ENCODE peak calls at places on chromosomes 11 and 22, in six cellular contexts. W is progenitor cell of endocrine pancreas, H is left ventricle myocardium inferior, L is PC-9, B is pancreas, A is GM06990. I is an unnamed sample.

GRCh38 chr11:91489989-91490388 is 734.6 kb upstream of the FAT3 start:
- DNase-seq in W (no peak), H (no peak), L (peak; percentile 8), B (no peak), A (no peak), I (no peak)

GRCh38 chr11:134116210-134116609 is 47.3 kb downstream of the JAM3 start:
- DNase-seq in W (no peak), H (no peak), L (no peak), B (no peak), A (no peak), I (no peak)

GRCh38 chr22:36971726-36972125 is 47.5 kb downstream of the TST start:
- DNase-seq in W (no peak), H (no peak), L (no peak), B (no peak), A (no peak), I (no peak)

GRCh38 chr11:65764434-65764833 is 16.3 kb downstream of the AP5B1 start:
- DNase-seq in W (no peak), H (no peak), L (no peak), B (no peak), A (no peak), I (no peak)

GRCh38 chr11:35487532-35488078 is 37.8 kb downstream of the PAMR1 start:
- DNase-seq in W (peak; percentile 23), H (no peak), L (peak; percentile 37), B (peak; percentile 23), A (no peak), I (no peak)

GRCh38 chr11:94536386-94536785 is 7.3 kb upstream of the FUT4 start:
- DNase-seq in W (no peak), H (no peak), L (no peak), B (no peak), A (no peak), I (no peak)

GRCh38 chr22:46175631-46176030 is 25.3 kb downstream of the PPARA start:
- DNase-seq in W (no peak), H (no peak), L (no peak), B (no peak), A (no peak), I (no peak)

GRCh38 chr11:7600205-7600775 is 73.0 kb downstream of the CYB5R2 start:
- DNase-seq in W (no peak), H (no peak), L (peak; percentile 64), B (peak; percentile 61), A (no peak), I (peak; percentile 56)

GRCh38 chr11:134331565-134332188 is at the start of gene GLB1L2:
- DNase-seq in W (peak; percentile 67), H (peak; percentile 70), L (peak; percentile 73), B (peak; percentile 83), A (peak; percentile 74), I (peak; percentile 86)

GRCh38 chr11:119093951-119094815 is 7.5 kb downstream of the DPAGT1 start:
- DNase-seq in W (peak; percentile 33), H (no peak), L (peak; percentile 25), B (peak; percentile 52), A (peak; percentile 68), I (peak; percentile 68)

GRCh38 chr11:1649021-1649420 is 19.4 kb downstream of the KRTAP5-5 start:
- DNase-seq in W (no peak), H (no peak), L (no peak), B (no peak), A (no peak), I (no peak)

GRCh38 chr22:20111689-20112622 is 3.9 kb upstream of the RANBP1 start:
- DNase-seq in W (no peak), H (peak; percentile 13), L (no peak), B (peak; percentile 39), A (no peak), I (peak; percentile 8)

GRCh38 chr22:20110359-20110985 is 5.4 kb upstream of the RANBP1 start:
- DNase-seq in W (no peak), H (peak; percentile 7), L (no peak), B (no peak), A (no peak), I (peak; percentile 43)

GRCh38 chr22:20109411-20110358 is 6.2 kb upstream of the RANBP1 start:
- DNase-seq in W (no peak), H (peak; percentile 13), L (no peak), B (no peak), A (no peak), I (peak; percentile 12)

GRCh38 chr22:20112623-20113511 is 3.0 kb upstream of the RANBP1 start:
- DNase-seq in W (no peak), H (peak; percentile 11), L (no peak), B (no peak), A (no peak), I (peak; percentile 12)

DNA sequence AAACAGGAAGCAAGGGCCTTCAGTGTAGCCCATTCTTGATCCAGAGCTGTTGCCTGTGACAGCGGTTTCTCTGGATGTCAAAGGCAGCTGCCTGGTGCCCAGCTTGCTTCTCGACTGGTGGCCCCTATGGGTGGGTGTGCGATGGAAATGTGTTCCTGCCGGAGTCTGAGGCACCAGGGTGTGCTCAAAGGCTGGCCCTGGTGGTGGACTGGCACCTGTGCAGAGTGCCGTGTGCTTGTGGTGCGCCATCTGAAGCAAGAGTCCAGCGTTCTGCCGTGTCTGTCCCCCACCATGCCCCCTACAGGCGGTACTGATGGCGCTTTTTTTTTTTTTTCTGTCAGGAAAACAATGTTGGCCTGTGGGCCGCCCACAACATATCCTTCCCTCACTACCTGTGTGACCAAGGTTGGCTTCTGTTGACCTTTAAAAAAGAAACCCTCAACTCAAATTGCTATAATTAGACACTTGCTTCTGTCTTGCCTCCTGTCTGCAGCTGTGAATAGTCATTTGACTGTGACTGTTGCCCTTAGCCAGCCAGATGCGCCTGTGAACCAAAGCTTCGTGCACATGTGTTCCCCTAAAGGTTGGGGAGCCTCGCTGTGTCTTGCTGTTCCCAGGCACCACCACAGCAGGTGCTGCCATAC is 4.7 kb upstream of the RANBP1 start:
- DNase-seq in W (no peak), H (peak; percentile 6), L (no peak), B (no peak), A (no peak), I (peak; percentile 48)
- TF ChIP-seq CTCF in W (peak; percentile 52), H (peak; percentile 42), L (no peak), B (no peak), A (peak; percentile 70), I (no peak)

GRCh38 chr11:44658451-44658850 is 68.3 kb upstream of the TSPAN18 start:
- DNase-seq in W (no peak), H (no peak), L (no peak), B (no peak), A (no peak), I (no peak)
- TF ChIP-seq CTCF in W (peak; percentile 32), H (peak; percentile 43), L (peak; percentile 42), B (no peak), A (peak; percentile 35), I (no peak)

DNA sequence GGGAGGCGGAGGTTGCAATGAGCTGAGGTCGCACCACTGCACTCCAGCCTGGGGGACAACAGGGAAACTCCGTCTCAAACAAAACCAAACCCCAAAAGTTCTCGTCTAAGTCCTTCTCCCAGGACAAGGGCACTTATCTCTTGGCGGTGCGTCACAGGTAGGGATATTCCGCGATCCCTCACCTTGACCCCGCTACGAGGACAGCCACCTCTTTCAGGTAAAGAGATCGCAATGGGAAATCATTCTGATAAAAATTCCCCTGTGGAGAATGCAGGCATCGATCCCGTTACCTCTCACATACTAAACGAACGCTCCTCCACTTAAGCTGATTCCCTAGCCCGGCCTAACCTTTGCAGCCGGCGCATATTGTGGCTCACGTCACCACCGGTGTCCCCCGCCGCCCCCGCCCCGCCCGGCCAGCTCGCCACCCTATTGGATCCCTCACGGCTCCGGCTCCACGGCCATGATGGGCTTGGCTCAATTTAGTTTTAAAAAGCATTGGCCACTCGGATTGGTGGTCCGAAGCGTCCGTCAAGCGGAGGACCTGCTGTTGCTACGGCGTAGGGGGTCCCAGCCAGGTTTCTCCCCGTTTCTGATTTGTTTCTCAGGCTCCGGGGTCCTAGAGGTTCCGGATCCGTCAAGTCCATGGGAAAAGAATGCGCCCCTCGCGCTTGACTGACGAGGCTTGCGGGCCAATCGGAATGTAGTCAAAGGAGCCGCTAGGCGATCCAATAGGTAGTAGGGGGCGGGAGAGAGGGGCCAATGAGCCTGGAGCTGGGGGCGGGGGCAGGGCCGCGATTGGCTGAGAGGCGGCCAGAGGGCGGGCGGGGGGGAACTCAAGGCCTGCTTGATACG is 439 bp upstream of the PPP6R3 start:
- DNase-seq in W (peak; percentile 95), H (peak; percentile 97), L (peak; percentile 97), B (peak; percentile 97), A (peak; percentile 95), I (peak; percentile 96)
- TF ChIP-seq CTCF in W (peak; percentile 10), H (no peak), L (no peak), B (no peak), A (no peak), I (no peak)

GRCh38 chr11:96338910-96339703 is 3.9 kb downstream of the MAML2 start:
- DNase-seq in W (no peak), H (peak; percentile 31), L (no peak), B (no peak), A (peak; percentile 71), I (peak; percentile 59)
- TF ChIP-seq CTCF in W (no peak), H (no peak), L (no peak), B (no peak), A (no peak), I (no peak)

GRCh38 chr22:27372364-27372763 is 429.2 kb downstream of the MN1 start:
- DNase-seq in W (no peak), H (no peak), L (no peak), B (no peak), A (no peak), I (no peak)

GRCh38 chr22:27370281-27370680 is 431.3 kb downstream of the MN1 start:
- DNase-seq in W (no peak), H (no peak), L (no peak), B (no peak), A (no peak), I (no peak)

GRCh38 chr22:27377501-27377900 is 424.1 kb downstream of the MN1 start:
- DNase-seq in W (no peak), H (no peak), L (peak; percentile 23), B (peak; percentile 70), A (no peak), I (no peak)

GRCh38 chr22:27370987-27371386 is 430.6 kb downstream of the MN1 start:
- DNase-seq in W (no peak), H (no peak), L (no peak), B (no peak), A (no peak), I (no peak)

GRCh38 chr22:27372969-27373670 is 428.4 kb downstream of the MN1 start:
- DNase-seq in W (peak; percentile 72), H (no peak), L (no peak), B (peak; percentile 84), A (no peak), I (no peak)
- TF ChIP-seq CTCF in W (peak; percentile 54), H (no peak), L (no peak), B (no peak), A (no peak), I (no peak)

DNA sequence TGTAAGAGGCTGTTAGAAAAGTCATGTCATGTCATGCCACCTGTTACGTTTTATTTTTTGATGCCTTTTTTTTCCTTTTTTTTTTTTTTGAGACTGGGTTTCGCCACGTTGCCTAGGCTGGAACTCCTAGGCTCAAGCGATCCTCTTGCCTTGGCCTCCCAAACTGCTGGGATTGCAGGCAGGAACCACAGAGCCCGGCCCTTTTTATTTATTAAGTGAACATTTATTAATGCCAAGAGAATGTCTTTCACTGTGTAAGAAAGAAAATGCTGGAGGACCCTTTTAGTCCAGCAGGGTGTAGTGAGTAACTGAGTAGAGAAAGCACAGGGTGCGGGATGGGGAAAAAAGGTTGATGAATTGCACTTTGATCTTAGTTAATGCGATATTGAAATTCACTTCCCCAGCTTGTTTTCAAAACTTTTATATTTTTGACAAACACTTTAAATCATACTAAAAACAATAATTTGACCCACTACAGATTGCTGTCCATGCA is 2.3 kb upstream of the XBP1 start:
- DNase-seq in W (no peak), H (no peak), L (no peak), B (peak; percentile 37), A (no peak), I (no peak)
- TF ChIP-seq CTCF in W (peak; percentile 27), H (no peak), L (no peak), B (no peak), A (peak; percentile 6), I (no peak)